ENCODE peak calls at places on chromosomes 6 and 20, in four cellular contexts. G, X, F and P are unnamed samples.

GRCh38 chr6:95099410-95099809 is 477.9 kb upstream of the MANEA start:
- DNase-seq in X (no peak), G (no peak), F (no peak), P (no peak)

GRCh38 chr6:5497896-5498578 is 236.7 kb downstream of the FARS2 start:
- DNase-seq in F (no peak), X (no peak), G (no peak), P (no peak)

GRCh38 chr6:39602590-39603319 is 122.5 kb downstream of the KIF6 start:
- DNase-seq in X (no peak), F (peak; percentile 75), G (no peak), P (no peak)

GRCh38 chr6:113018351-113019151 is 671.4 kb downstream of the RFPL4B start:
- DNase-seq in G (no peak), F (no peak), X (peak; percentile 13), P (no peak)

GRCh38 chr6:28368522-28368921 is 18.8 kb downstream of the ZKSCAN3 start:
- DNase-seq in G (no peak), F (no peak), X (no peak), P (no peak)

GRCh38 chr6:77926198-77926752 is 273.4 kb downstream of the MEI4 start:
- DNase-seq in F (no peak), X (no peak), G (no peak), P (no peak)

GRCh38 chr6:19988555-19988954 is 151.4 kb downstream of the ID4 start:
- DNase-seq in G (no peak), X (no peak), F (no peak), P (no peak)

GRCh38 chr20:22795897-22796296 is 211.5 kb upstream of the FOXA2 start:
- DNase-seq in G (no peak), X (peak; percentile 58), F (no peak), P (no peak)

GRCh38 chr20:45840700-45841198 is 7.2 kb downstream of the SNX21 start:
- DNase-seq in F (no peak), X (no peak), G (no peak), P (no peak)

GRCh38 chr6:126228001-126228791 is 111.7 kb upstream of the CENPW start:
- DNase-seq in X (no peak), F (peak; percentile 57), G (no peak), P (no peak)

GRCh38 chr6:54892831-54893230 is 46.3 kb downstream of the FAM83B start:
- DNase-seq in X (no peak), F (no peak), G (no peak), P (no peak)

GRCh38 chr6:35238843-35239289 is 20.7 kb upstream of the ZNF76 start:
- DNase-seq in F (no peak), G (no peak), X (peak; percentile 92), P (peak; percentile 42)

GRCh38 chr20:32685541-32686529 is 12.1 kb upstream of the C20orf203 start:
- DNase-seq in X (peak; percentile 72), G (no peak), F (no peak), P (no peak)

GRCh38 chr6:154249499-154250298 is 106.9 kb downstream of the IPCEF1 start:
- DNase-seq in G (no peak), X (no peak), F (no peak), P (no peak)

GRCh38 chr6:25981529-25982263 is 19.1 kb downstream of the TRIM38 start:
- DNase-seq in G (no peak), F (no peak), X (no peak), P (no peak)

GRCh38 chr20:18428490-18429173 is 38.2 kb downstream of the DZANK1 start:
- DNase-seq in F (no peak), X (peak; percentile 27), G (no peak), P (no peak)

GRCh38 chr6:52390361-52390727 is 28.4 kb downstream of the PAQR8 start:
- DNase-seq in G (no peak), X (no peak), F (no peak), P (no peak)

GRCh38 chr20:41989935-41990635 is 371.9 kb upstream of the CHD6 start:
- DNase-seq in G (no peak), F (no peak), X (no peak), P (no peak)

GRCh38 chr6:119830494-119831295 is 481.1 kb upstream of the MAN1A1 start:
- DNase-seq in G (no peak), X (no peak), F (no peak), P (no peak)

GRCh38 chr20:29079769-29080690 is 2177.4 kb upstream of the DEFB115 start:
- DNase-seq in G (no peak), X (peak; percentile 29), F (no peak), P (no peak)

GRCh38 chr20:52578559-52578958 is 387.0 kb upstream of the ZFP64 start:
- DNase-seq in F (no peak), G (no peak), X (no peak), P (no peak)

GRCh38 chr6:29629571-29629970 is 3.4 kb downstream of the GABBR1 start:
- DNase-seq in G (no peak), F (no peak), X (no peak), P (no peak)

GRCh38 chr6:113120577-113121285 is 736.4 kb upstream of the MARCKS start:
- DNase-seq in F (no peak), X (no peak), G (no peak), P (no peak)

GRCh38 chr6:140017470-140017869 is 643.0 kb upstream of the CITED2 start:
- DNase-seq in F (no peak), X (no peak), G (no peak), P (no peak)

GRCh38 chr6:14499804-14500203 is 382.2 kb downstream of the CD83 start:
- DNase-seq in F (no peak), G (no peak), X (no peak), P (no peak)